ENCODE peak calls at places on chromosome 15, in four cellular contexts. Y, W, K and N are unnamed samples.

GRCh38 chr15:88477885-88478284 is 10.4 kb downstream of the MRPS11 start:
- DNase-seq in W (no peak), K (no peak), Y (no peak), N (no peak)

GRCh38 chr15:82081904-82082810 is 36.3 kb upstream of the MEX3B start:
- DNase-seq in Y (no peak), K (peak), W (peak), N (no peak)

GRCh38 chr15:29736745-29737023 is 85.6 kb downstream of the TJP1 start:
- DNase-seq in W (no peak), Y (no peak), K (no peak), N (no peak)

GRCh38 chr15:98000249-98001203 is 40.0 kb downstream of the ARRDC4 start:
- DNase-seq in K (no peak), W (no peak), Y (no peak), N (no peak)

GRCh38 chr15:64099379-64099778 is 3.6 kb downstream of the SNX1 start:
- DNase-seq in K (no peak), Y (no peak), W (no peak), N (no peak)

GRCh38 chr15:77737238-77738037 is 104.7 kb upstream of the LINGO1 start:
- DNase-seq in K (no peak), Y (no peak), W (no peak), N (no peak)

GRCh38 chr15:68499620-68500312 is 67.8 kb upstream of the ITGA11 start:
- DNase-seq in Y (no peak), W (no peak), K (no peak), N (no peak)

GRCh38 chr15:57769266-57769665 is 62.8 kb downstream of the POLR2M start:
- DNase-seq in W (peak), K (no peak), Y (no peak), N (peak)

GRCh38 chr15:80485370-80486164 is 81.4 kb downstream of the ARNT2 start:
- DNase-seq in W (no peak), Y (no peak), K (no peak), N (no peak)

GRCh38 chr15:78387678-78388077 is 47.5 kb downstream of the CRABP1 start:
- DNase-seq in K (no peak), W (no peak), Y (no peak), N (no peak)

GRCh38 chr15:90099868-90100854 is 2.1 kb downstream of the IDH2 start:
- DNase-seq in Y (peak), W (no peak), K (no peak), N (no peak)

GRCh38 chr15:38297623-38298388 is 45.2 kb downstream of the SPRED1 start:
- DNase-seq in Y (no peak), W (no peak), K (no peak), N (no peak)

GRCh38 chr15:69543681-69544080 is 91.1 kb downstream of the RPLP1 start:
- DNase-seq in W (no peak), K (no peak), Y (no peak), N (no peak)

GRCh38 chr15:70478251-70478990 is 284.9 kb downstream of the UACA start:
- DNase-seq in Y (no peak), K (no peak), W (peak), N (no peak)

GRCh38 chr15:76183906-76184639 is 124.3 kb downstream of the TMEM266 start:
- DNase-seq in K (peak), W (no peak), Y (peak), N (no peak)

GRCh38 chr15:69340243-69340991 is 41.7 kb downstream of the PAQR5 start:
- DNase-seq in K (no peak), W (no peak), Y (no peak), N (no peak)